ENCODE peak calls at places on chromosomes 16 and 17, in four cellular contexts. W is Caco-2, L is GM13977, X is tibial artery. M is an unnamed sample.

GRCh38 chr17:57108656-57109392 is 23.8 kb downstream of the AKAP1 start:
- DNase-seq in W (no peak), L (no peak), X (peak; percentile 92), M (no peak)

GRCh38 chr16:30926333-30926811 is 3.0 kb downstream of the FBXL19 start:
- DNase-seq in W (no peak), L (no peak), X (no peak), M (no peak)

GRCh38 chr17:266701-267656 is 85.5 kb upstream of the DOC2B start:
- DNase-seq in W (no peak), L (no peak), X (peak; percentile 65), M (peak; percentile 19)

GRCh38 chr16:53666816-53667415 is 36.7 kb downstream of the RPGRIP1L start:
- DNase-seq in W (no peak), L (no peak), X (no peak), M (no peak)

GRCh38 chr16:22284637-22285515 is 12.3 kb upstream of the POLR3E start:
- DNase-seq in W (peak; percentile 15), L (no peak), X (no peak), M (no peak)

GRCh38 chr16:30948956-30949654 is at the start of gene ORAI3:
- DNase-seq in W (peak; percentile 67), L (peak; percentile 88), X (peak; percentile 89), M (peak; percentile 83)

GRCh38 chr17:9252525-9252924 is 231.2 kb downstream of the NTN1 start:
- DNase-seq in W (no peak), L (no peak), X (no peak), M (no peak)

GRCh38 chr16:52074133-52074532 is 472.8 kb downstream of the TOX3 start:
- DNase-seq in W (no peak), L (no peak), X (no peak), M (no peak)

GRCh38 chr17:33234233-33234632 is 58.9 kb downstream of the ASIC2 start:
- DNase-seq in W (no peak), L (no peak), X (no peak), M (no peak)

GRCh38 chr17:50027639-50028206 is 28.2 kb upstream of the ITGA3 start:
- DNase-seq in W (no peak), L (no peak), X (peak; percentile 96), M (peak; percentile 80)

GRCh38 chr16:83996481-83997252 is 28.6 kb downstream of the NECAB2 start:
- DNase-seq in W (no peak), L (no peak), X (no peak), M (no peak)

GRCh38 chr17:69810326-69811035 is 264.5 kb upstream of the KCNJ16 start:
- DNase-seq in W (no peak), L (no peak), X (no peak), M (no peak)

GRCh38 chr17:46983782-46984181 is 4.7 kb upstream of the RPRML start:
- DNase-seq in W (no peak), L (no peak), X (no peak), M (no peak)

GRCh38 chr16:69579783-69580182 is 14.0 kb downstream of the NFAT5 start:
- DNase-seq in W (no peak), L (no peak), X (no peak), M (no peak)

GRCh38 chr16:49336581-49336980 is 37.0 kb upstream of the C16orf78 start:
- DNase-seq in W (no peak), L (no peak), X (no peak), M (no peak)

GRCh38 chr16:2235695-2236361 is 416 bp upstream of the DNASE1L2 start:
- DNase-seq in W (no peak), L (no peak), X (no peak), M (no peak)

GRCh38 chr16:12680531-12680930 is 123.2 kb downstream of the CPPED1 start:
- DNase-seq in W (no peak), L (no peak), X (no peak), M (no peak)

DNA sequence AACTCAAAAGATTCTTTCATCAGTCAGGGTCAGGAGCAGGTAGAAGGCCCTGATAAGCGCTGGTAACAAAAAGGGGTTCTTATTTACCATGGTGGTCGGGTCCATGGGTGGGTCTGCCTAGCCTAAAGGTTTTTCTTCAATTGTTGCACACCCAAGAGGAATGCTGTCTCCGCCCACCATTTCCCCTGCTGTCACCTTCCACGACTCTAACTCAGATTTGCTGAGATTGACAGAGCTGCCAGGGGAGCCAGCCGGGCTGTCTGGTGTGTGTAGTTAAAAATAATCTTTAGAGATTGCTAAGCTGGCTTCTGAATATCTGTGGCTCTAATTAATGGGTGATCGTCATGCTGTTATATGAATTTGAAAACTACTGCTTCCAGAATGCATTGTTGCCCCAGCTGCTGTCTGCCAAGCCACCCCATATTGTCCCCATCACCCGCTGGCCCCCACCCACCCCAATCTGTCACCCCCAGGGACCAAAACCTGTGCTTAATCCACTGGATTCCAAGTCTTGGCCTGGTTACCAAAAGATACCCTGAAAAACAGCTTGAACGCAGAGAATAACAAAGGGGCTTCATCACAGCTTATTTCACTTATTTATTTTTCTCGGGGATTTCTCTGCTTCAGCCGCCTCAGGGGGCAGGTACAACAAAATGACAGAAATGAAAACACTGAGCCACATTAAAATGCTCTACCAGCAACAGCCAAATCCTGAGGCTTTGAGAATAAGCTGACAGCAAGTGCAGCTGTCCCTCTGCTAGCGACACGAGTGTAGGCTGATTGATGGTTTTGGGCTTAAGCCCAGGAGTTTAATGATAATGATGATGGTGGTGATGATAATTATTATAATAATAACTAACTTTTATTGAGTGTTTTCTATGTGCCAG is 46.1 kb upstream of the NLK start:
- DNase-seq in W (no peak), L (no peak), X (no peak), M (no peak)
- TF ChIP-seq CTCF in W (no peak), L (no peak), X (no peak), M (no peak)

GRCh38 chr17:77400445-77400870 is 259.7 kb downstream of the SEC14L1 start:
- DNase-seq in W (peak; percentile 43), L (peak; percentile 83), X (peak; percentile 73), M (peak; percentile 75)
- TF ChIP-seq CTCF in W (peak; percentile 25), L (peak; percentile 86), X (peak; percentile 46), M (peak; percentile 78)

DNA sequence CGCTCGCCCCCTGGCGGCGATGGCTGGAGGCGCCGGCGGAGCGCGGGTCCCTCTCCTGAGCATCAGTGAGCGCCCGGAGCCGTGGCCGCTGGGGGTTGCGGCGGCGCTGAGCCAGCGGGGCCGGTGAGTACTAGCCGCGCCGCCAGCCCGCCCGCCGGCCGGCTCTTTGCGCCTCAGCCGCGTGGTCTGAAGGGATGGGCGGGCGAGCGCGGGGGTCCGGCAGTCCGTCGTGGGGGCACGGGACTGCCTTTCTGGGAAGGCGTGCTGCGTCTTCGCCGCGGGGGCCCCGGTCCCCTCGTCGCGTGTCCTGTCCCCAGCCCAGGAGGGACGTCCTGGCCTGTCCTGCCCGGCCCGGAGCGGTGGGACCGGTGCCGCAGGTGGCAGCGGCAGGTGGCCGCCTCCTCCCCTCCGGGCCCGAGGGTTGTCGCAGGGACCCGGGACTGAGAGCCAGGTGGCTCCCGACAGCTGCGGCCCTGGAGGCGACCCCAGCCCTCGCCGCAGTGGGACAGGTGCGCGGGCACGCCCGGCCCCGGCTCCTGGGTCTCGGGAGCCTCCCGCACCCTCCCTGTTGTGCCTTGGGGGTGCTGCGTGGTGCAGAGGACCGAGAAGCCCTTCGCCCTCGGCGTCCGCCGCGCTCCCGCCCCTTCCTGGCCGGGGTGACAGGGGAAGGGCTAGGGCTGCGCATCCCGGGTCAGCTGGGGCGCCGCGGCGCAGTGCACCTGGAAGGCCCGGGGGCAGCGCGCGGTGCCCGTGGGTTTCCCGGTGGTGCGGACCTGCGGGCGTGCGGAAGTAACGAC is at the start of gene SPECC1:
- DNase-seq in W (peak; percentile 96), L (peak; percentile 93), X (peak; percentile 91), M (peak; percentile 68)
- TF ChIP-seq CTCF in W (no peak), L (peak; percentile 99), X (peak; percentile 99), M (peak; percentile 99)

DNA sequence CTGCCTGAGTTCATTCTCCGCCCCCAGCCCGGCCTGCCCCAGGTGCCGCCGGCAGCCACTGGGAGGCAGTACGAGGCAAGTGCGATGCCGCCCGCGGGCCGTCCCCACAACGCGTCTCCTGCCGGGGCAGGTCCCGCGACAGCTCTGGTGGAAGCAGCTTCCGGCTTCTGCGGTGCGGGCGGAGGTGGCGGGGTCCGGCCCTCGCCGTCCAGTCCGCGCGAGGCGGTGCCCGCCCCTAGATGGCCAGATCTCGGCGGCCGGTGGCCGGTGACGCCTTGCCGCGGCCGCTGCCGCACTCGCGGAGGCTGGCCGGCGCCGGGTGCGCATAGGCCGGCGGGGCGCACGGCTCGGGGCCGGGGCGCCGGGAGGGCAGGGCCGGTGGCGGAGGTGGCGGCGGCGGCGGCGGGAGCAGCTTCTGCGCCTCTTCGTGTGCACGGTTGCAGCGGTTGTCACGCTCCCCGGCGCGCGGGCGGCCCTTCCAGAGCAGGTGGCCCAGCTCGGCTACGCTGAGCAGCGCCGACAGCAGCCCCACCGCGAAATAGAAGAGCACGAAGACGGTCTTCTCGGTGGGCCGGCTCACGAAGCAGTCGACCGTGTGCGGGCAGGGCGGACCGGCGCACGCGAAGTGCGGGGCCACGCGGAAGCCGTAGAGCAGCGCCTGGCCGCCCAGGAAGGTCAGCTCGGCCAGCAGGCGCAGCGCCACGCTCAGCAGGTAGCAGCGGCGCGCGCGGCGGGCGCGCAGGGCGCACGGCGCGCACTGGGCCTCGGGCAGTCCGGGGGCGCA is 1.6 kb downstream of the GJD3 start:
- DNase-seq in W (peak; percentile 94), L (peak; percentile 96), X (no peak), M (peak; percentile 84)
- TF ChIP-seq CTCF in W (peak; percentile 93), L (peak; percentile 91), X (peak; percentile 33), M (peak; percentile 67)

GRCh38 chr17:13647551-13647950 is 45.8 kb upstream of the HS3ST3A1 start:
- DNase-seq in W (no peak), L (no peak), X (no peak), M (no peak)
- TF ChIP-seq CTCF in W (no peak), L (no peak), X (no peak), M (no peak)

GRCh38 chr16:50445603-50446250 is 76.9 kb upstream of the BRD7 start:
- DNase-seq in W (no peak), L (no peak), X (peak; percentile 29), M (no peak)
- TF ChIP-seq CTCF in W (no peak), L (no peak), X (no peak), M (no peak)

DNA sequence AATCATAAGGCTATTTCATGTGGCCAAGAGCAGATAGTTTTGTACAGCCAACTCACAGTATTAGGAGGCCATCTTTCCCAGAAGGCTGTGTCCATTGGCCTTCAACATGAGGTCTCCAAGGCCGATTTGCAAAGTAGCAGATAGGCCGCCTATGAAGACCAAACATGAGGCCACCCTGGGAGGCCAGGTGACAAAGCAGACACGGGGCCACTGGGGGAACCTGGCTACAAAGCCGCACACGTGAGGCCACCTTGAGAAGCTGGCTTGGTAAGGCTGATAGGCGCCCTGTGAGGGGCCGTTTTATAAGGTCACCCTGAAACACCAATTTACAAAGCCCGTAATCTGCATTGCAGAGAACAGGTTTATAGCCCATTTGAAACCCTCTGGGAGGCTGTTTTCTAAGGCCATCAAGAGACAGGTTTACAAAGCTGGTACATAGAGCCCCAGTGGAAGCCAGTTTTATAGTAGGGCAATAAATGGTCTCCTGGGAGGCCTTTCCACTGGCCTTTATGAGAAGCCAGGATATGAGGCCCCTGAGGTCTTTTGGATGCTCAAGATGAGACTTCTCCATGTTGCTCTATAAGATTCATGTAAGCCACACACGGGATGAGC is 4.9 kb downstream of the KDM8 start:
- DNase-seq in W (no peak), L (no peak), X (no peak), M (no peak)
- TF ChIP-seq CTCF in W (no peak), L (no peak), X (no peak), M (no peak)